ENCODE peak calls at places on chromosomes 13 and 19, in eight cellular contexts. One of them, this sample, is unnamed.
A peak's percentile ranks its signal among the peaks of the same experiment; 100 is the strongest.

GRCh38 chr19:44212250-44212864 is at the start of gene ZNF227:
- DNase-seq in ascending aorta: peak; percentile 97
- DNase-seq in right cardiac atrium: peak; percentile 96
- DNase-seq in mucosa of descending colon: peak; percentile 90
- DNase-seq in ovary: peak; percentile 92
- DNase-seq in kidney epithelial cell: peak; percentile 87
- DNase-seq in endodermal cell: peak; percentile 96
- DNase-seq in A549: peak; percentile 98
- DNase-seq in this sample: peak; percentile 79

GRCh38 chr19:56603829-56604228 is 8.7 kb downstream of the ZNF71 start:
- DNase-seq in ascending aorta: no peak
- DNase-seq in right cardiac atrium: no peak
- DNase-seq in mucosa of descending colon: no peak
- DNase-seq in ovary: no peak
- DNase-seq in kidney epithelial cell: no peak
- DNase-seq in endodermal cell: no peak
- DNase-seq in A549: no peak
- DNase-seq in this sample: no peak

GRCh38 chr13:101417043-101417406 is 717 bp upstream of the NALCN start:
- DNase-seq in ascending aorta: no peak
- DNase-seq in right cardiac atrium: no peak
- DNase-seq in mucosa of descending colon: no peak
- DNase-seq in ovary: no peak
- DNase-seq in kidney epithelial cell: no peak
- DNase-seq in endodermal cell: no peak
- DNase-seq in A549: peak; percentile 39
- DNase-seq in this sample: no peak

GRCh38 chr19:29927944-29928669 is 13.9 kb upstream of the URI1 start:
- DNase-seq in ascending aorta: no peak
- DNase-seq in right cardiac atrium: no peak
- DNase-seq in mucosa of descending colon: no peak
- DNase-seq in ovary: no peak
- DNase-seq in kidney epithelial cell: no peak
- DNase-seq in endodermal cell: peak; percentile 67
- DNase-seq in A549: no peak
- DNase-seq in this sample: no peak

GRCh38 chr13:46773556-46773955 is 23.4 kb downstream of the ESD start:
- DNase-seq in ascending aorta: no peak
- DNase-seq in right cardiac atrium: no peak
- DNase-seq in mucosa of descending colon: no peak
- DNase-seq in ovary: no peak
- DNase-seq in kidney epithelial cell: no peak
- DNase-seq in endodermal cell: no peak
- DNase-seq in A549: no peak
- DNase-seq in this sample: no peak

GRCh38 chr19:48635263-48635965 is 1.8 kb downstream of the DBP start:
- DNase-seq in ascending aorta: peak; percentile 83
- DNase-seq in right cardiac atrium: peak; percentile 91
- DNase-seq in mucosa of descending colon: peak; percentile 73
- DNase-seq in ovary: peak; percentile 84
- DNase-seq in kidney epithelial cell: no peak
- DNase-seq in endodermal cell: peak; percentile 90
- DNase-seq in A549: peak; percentile 73
- DNase-seq in this sample: no peak

GRCh38 chr19:4534836-4535658 is at the start of gene PLIN5:
- DNase-seq in ascending aorta: no peak
- DNase-seq in right cardiac atrium: peak; percentile 92
- DNase-seq in mucosa of descending colon: peak; percentile 86
- DNase-seq in ovary: peak; percentile 97
- DNase-seq in kidney epithelial cell: no peak
- DNase-seq in endodermal cell: peak; percentile 97
- DNase-seq in A549: peak; percentile 66
- DNase-seq in this sample: no peak

GRCh38 chr13:108957369-108958012 is 328.1 kb downstream of the MYO16 start:
- DNase-seq in ascending aorta: no peak
- DNase-seq in right cardiac atrium: no peak
- DNase-seq in mucosa of descending colon: no peak
- DNase-seq in ovary: no peak
- DNase-seq in kidney epithelial cell: peak; percentile 69
- DNase-seq in endodermal cell: no peak
- DNase-seq in A549: peak; percentile 48
- DNase-seq in this sample: no peak

GRCh38 chr13:99313473-99313872 is 6.3 kb upstream of the GPR183 start:
- DNase-seq in ascending aorta: no peak
- DNase-seq in right cardiac atrium: no peak
- DNase-seq in mucosa of descending colon: no peak
- DNase-seq in ovary: no peak
- DNase-seq in kidney epithelial cell: no peak
- DNase-seq in endodermal cell: no peak
- DNase-seq in A549: no peak
- DNase-seq in this sample: no peak

GRCh38 chr13:42017264-42017663 is 31.2 kb upstream of the DGKH start:
- DNase-seq in ascending aorta: no peak
- DNase-seq in right cardiac atrium: no peak
- DNase-seq in mucosa of descending colon: no peak
- DNase-seq in ovary: no peak
- DNase-seq in kidney epithelial cell: no peak
- DNase-seq in endodermal cell: no peak
- DNase-seq in A549: no peak
- DNase-seq in this sample: no peak
- H3K4me3 ChIP-seq in ascending aorta: no peak overlapping the region
- H3K4me3 ChIP-seq in right cardiac atrium: no peak overlapping the region
- H3K4me3 ChIP-seq in mucosa of descending colon: no peak overlapping the region
- H3K4me3 ChIP-seq in ovary: no peak overlapping the region
- H3K4me3 ChIP-seq in kidney epithelial cell: no peak overlapping the region
- H3K4me3 ChIP-seq in endodermal cell: no peak overlapping the region
- H3K4me3 ChIP-seq in A549: no peak overlapping the region
- H3K4me3 ChIP-seq in this sample: no peak overlapping the region

GRCh38 chr19:8399681-8400188 is 9.6 kb downstream of the RAB11B start:
- DNase-seq in ascending aorta: no peak
- DNase-seq in right cardiac atrium: peak; percentile 56
- DNase-seq in mucosa of descending colon: no peak
- DNase-seq in ovary: no peak
- DNase-seq in kidney epithelial cell: no peak
- DNase-seq in endodermal cell: no peak
- DNase-seq in A549: no peak
- DNase-seq in this sample: no peak

GRCh38 chr19:8403098-8403819 is 9.8 kb upstream of the MARCHF2 start:
- DNase-seq in ascending aorta: no peak
- DNase-seq in right cardiac atrium: peak; percentile 58
- DNase-seq in mucosa of descending colon: no peak
- DNase-seq in ovary: no peak
- DNase-seq in kidney epithelial cell: no peak
- DNase-seq in endodermal cell: no peak
- DNase-seq in A549: no peak
- DNase-seq in this sample: no peak

GRCh38 chr19:8401981-8402411 is 11.1 kb upstream of the MARCHF2 start:
- DNase-seq in ascending aorta: no peak
- DNase-seq in right cardiac atrium: peak; percentile 52
- DNase-seq in mucosa of descending colon: no peak
- DNase-seq in ovary: no peak
- DNase-seq in kidney epithelial cell: no peak
- DNase-seq in endodermal cell: no peak
- DNase-seq in A549: no peak
- DNase-seq in this sample: no peak

GRCh38 chr19:8404391-8405151 is 8.5 kb upstream of the MARCHF2 start:
- DNase-seq in ascending aorta: no peak
- DNase-seq in right cardiac atrium: peak; percentile 71
- DNase-seq in mucosa of descending colon: no peak
- DNase-seq in ovary: peak; percentile 36
- DNase-seq in kidney epithelial cell: no peak
- DNase-seq in endodermal cell: no peak
- DNase-seq in A549: no peak
- DNase-seq in this sample: no peak

DNA sequence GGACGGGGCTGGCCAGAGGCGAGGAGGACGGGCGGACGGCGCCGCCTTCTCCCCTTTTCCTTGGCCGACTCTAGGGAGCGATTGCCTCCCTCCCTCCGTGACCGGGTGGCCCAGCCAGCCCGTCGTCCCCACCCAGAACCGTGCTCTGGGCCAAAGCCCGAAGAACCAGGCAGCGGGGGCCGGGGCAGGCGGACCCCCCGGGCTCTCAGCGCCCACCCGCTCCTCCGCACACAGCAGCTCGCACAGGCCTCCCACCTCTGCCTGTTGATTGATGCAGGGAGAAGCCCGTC is 9.3 kb upstream of the MARCHF2 start:
- DNase-seq in ascending aorta: no peak
- DNase-seq in right cardiac atrium: no peak
- DNase-seq in mucosa of descending colon: no peak
- DNase-seq in ovary: no peak
- DNase-seq in kidney epithelial cell: no peak
- DNase-seq in endodermal cell: no peak
- DNase-seq in A549: no peak
- DNase-seq in this sample: no peak
- H3K4me3 ChIP-seq in ascending aorta: no peak overlapping the region
- H3K4me3 ChIP-seq in right cardiac atrium: no peak overlapping the region
- H3K4me3 ChIP-seq in mucosa of descending colon: no peak overlapping the region
- H3K4me3 ChIP-seq in ovary: no peak overlapping the region
- H3K4me3 ChIP-seq in kidney epithelial cell: no peak overlapping the region
- H3K4me3 ChIP-seq in endodermal cell: no peak overlapping the region
- H3K4me3 ChIP-seq in A549: no peak overlapping the region
- H3K4me3 ChIP-seq in this sample: no peak overlapping the region

GRCh38 chr13:33033361-33033812 is 17.2 kb downstream of the KL start:
- DNase-seq in ascending aorta: no peak
- DNase-seq in right cardiac atrium: no peak
- DNase-seq in mucosa of descending colon: no peak
- DNase-seq in ovary: no peak
- DNase-seq in kidney epithelial cell: no peak
- DNase-seq in endodermal cell: no peak
- DNase-seq in A549: no peak
- DNase-seq in this sample: no peak
- H3K4me3 ChIP-seq in ascending aorta: no peak overlapping the region
- H3K4me3 ChIP-seq in right cardiac atrium: no peak overlapping the region
- H3K4me3 ChIP-seq in mucosa of descending colon: no peak overlapping the region
- H3K4me3 ChIP-seq in ovary: no peak overlapping the region
- H3K4me3 ChIP-seq in kidney epithelial cell: no peak overlapping the region
- H3K4me3 ChIP-seq in endodermal cell: no peak overlapping the region
- H3K4me3 ChIP-seq in A549: no peak overlapping the region
- H3K4me3 ChIP-seq in this sample: no peak overlapping the region

DNA sequence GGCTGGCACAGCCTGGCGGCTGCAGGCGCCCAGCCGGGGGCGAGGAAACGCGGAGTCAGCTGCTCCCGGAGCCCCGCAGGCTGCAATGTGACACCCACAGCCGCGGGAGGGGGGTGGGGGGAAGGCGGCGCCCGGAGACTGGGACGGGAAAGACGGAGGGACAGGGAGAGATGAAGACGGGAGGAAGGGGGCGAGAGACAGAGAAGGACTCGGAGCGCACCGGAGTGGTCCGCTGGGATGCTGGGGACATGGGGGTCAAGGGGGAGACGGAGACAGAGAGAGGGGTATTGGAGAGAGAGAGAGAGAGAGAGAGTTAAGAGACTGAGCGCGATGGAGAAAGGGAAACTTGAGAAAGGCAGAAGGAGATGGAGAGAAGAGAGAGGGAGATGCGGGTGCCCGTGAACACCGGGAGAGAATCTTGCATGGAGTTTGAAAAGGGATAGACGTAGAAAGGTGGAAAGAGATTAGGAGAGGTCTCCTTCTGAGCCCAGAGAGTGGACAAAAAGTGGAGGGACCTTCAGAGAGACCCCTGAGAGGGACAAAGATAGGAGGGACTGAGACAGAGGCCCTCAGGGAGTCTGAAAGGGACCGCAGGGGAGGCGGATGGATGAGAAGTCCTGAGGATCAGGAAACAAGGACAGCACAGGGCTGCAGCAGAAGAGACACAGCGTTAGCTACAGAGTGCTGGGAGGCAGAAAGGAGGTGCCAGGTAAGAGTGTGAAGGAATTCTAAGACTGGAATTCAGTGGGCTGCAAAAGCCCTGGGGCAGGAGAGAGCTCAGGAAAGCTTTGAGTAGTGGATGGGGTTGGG is 1.0 kb downstream of the SCN1B start:
- DNase-seq in ascending aorta: no peak
- DNase-seq in right cardiac atrium: peak; percentile 85
- DNase-seq in mucosa of descending colon: no peak
- DNase-seq in ovary: no peak
- DNase-seq in kidney epithelial cell: no peak
- DNase-seq in endodermal cell: peak; percentile 81
- DNase-seq in A549: no peak
- DNase-seq in this sample: no peak
- H3K4me3 ChIP-seq in ascending aorta: peak overlapping the region; percentile 65
- H3K4me3 ChIP-seq in right cardiac atrium: peak overlapping the region; percentile 90
- H3K4me3 ChIP-seq in mucosa of descending colon: peak overlapping the region; percentile 6
- H3K4me3 ChIP-seq in ovary: peak overlapping the region; percentile 55
- H3K4me3 ChIP-seq in kidney epithelial cell: peak overlapping the region; percentile 41
- H3K4me3 ChIP-seq in endodermal cell: peak overlapping the region; percentile 74
- H3K4me3 ChIP-seq in A549: peak overlapping the region; percentile 73
- H3K4me3 ChIP-seq in this sample: peak overlapping the region; percentile 71

DNA sequence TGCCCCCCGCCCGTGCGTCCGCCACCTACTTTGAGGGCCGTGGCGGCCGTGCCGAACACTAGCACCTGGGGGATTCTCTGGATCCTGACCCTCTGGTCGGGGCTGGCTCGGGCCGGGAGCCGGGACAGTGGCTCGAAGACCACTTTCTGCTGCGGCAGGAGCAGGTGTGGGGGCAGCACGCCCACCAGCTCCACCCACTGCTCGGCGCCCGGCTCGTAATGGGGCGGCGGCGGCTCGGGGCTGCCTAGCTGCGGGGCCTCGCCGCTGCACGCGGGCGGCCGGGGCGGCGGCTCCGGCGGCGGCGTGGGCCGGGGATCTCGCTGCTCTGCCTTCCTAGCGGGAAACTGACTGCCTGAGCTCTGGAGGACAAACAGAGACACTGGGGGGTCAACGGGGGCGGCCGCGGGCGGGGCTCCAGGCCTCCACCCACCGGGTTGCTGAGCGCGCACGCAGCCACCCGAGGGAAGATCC is 26.4 kb downstream of the DCAF15 start:
- DNase-seq in ascending aorta: no peak
- DNase-seq in right cardiac atrium: peak; percentile 77
- DNase-seq in mucosa of descending colon: no peak
- DNase-seq in ovary: peak; percentile 39
- DNase-seq in kidney epithelial cell: no peak
- DNase-seq in endodermal cell: no peak
- DNase-seq in A549: no peak
- DNase-seq in this sample: no peak
- H3K4me3 ChIP-seq in ascending aorta: peak overlapping the region; percentile 75
- H3K4me3 ChIP-seq in right cardiac atrium: peak overlapping the region; percentile 62
- H3K4me3 ChIP-seq in mucosa of descending colon: no peak overlapping the region
- H3K4me3 ChIP-seq in ovary: peak overlapping the region; percentile 55
- H3K4me3 ChIP-seq in kidney epithelial cell: peak overlapping the region; percentile 18
- H3K4me3 ChIP-seq in endodermal cell: peak overlapping the region; percentile 40
- H3K4me3 ChIP-seq in A549: no peak overlapping the region
- H3K4me3 ChIP-seq in this sample: peak overlapping the region; percentile 34

DNA sequence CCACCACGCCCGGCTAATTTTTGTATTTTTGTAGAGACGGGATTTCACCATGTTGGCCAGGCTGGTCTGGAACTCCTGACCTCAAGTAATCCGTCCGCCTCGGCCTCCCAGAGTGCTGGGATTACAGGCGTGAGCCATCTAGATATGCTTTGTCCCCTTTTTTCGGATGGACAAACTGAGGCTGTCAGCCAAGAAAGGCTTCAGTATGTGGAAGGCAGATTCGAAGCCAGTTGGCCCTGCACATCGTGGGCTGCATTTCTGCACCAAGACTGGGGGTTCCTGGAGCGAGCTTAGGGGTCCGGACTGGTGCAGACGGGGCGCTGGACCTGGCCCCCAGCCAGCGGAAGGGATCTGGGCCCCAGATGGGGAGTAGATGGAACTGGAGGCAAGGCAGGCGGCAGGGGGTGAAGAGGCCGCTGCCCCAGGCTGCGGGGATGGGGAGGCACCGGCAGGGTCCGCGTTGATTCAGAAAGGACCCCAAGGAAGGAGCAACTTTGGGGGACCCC is 9.7 kb upstream of the JUND start:
- DNase-seq in ascending aorta: no peak
- DNase-seq in right cardiac atrium: peak; percentile 86
- DNase-seq in mucosa of descending colon: peak; percentile 34
- DNase-seq in ovary: peak; percentile 60
- DNase-seq in kidney epithelial cell: no peak
- DNase-seq in endodermal cell: no peak
- DNase-seq in A549: no peak
- DNase-seq in this sample: no peak
- H3K4me3 ChIP-seq in ascending aorta: peak overlapping the region; percentile 86
- H3K4me3 ChIP-seq in right cardiac atrium: peak overlapping the region; percentile 52
- H3K4me3 ChIP-seq in mucosa of descending colon: no peak overlapping the region
- H3K4me3 ChIP-seq in ovary: peak overlapping the region; percentile 72
- H3K4me3 ChIP-seq in kidney epithelial cell: peak overlapping the region; percentile 65
- H3K4me3 ChIP-seq in endodermal cell: peak overlapping the region; percentile 90
- H3K4me3 ChIP-seq in A549: peak overlapping the region; percentile 56
- H3K4me3 ChIP-seq in this sample: peak overlapping the region; percentile 56